ENCODE peak calls at places on chromosomes 11 and 22, in seven cellular contexts. One of them, this sample, is unnamed.

GRCh38 chr11:111975076-111975806 is 38.1 kb downstream of the DIXDC1 start:
- DNase-seq in body of pancreas: peak
- DNase-seq in lower lobe of right lung: no peak
- DNase-seq in Calu3: no peak
- DNase-seq in RWPE1: no peak
- DNase-seq in endothelial cell: no peak
- DNase-seq in NCI-H1417: no peak
- DNase-seq in this sample: no peak

GRCh38 chr11:34251640-34251980 is 106.2 kb downstream of the ABTB2 start:
- DNase-seq in Calu3: no peak
- DNase-seq in endothelial cell: no peak
- DNase-seq in RWPE1: no peak
- DNase-seq in lower lobe of right lung: no peak
- DNase-seq in NCI-H1417: no peak
- DNase-seq in body of pancreas: no peak
- DNase-seq in this sample: no peak

GRCh38 chr11:92111291-92111690 is 113.3 kb upstream of the FAT3 start:
- DNase-seq in body of pancreas: no peak
- DNase-seq in endothelial cell: no peak
- DNase-seq in RWPE1: no peak
- DNase-seq in lower lobe of right lung: no peak
- DNase-seq in Calu3: no peak
- DNase-seq in NCI-H1417: no peak
- DNase-seq in this sample: no peak

GRCh38 chr11:70323811-70324210 is 53.3 kb downstream of the PPFIA1 start:
- DNase-seq in Calu3: no peak
- DNase-seq in lower lobe of right lung: no peak
- DNase-seq in body of pancreas: no peak
- DNase-seq in NCI-H1417: no peak
- DNase-seq in endothelial cell: no peak
- DNase-seq in RWPE1: no peak
- DNase-seq in this sample: no peak

GRCh38 chr11:1153951-1154487 is 3.7 kb upstream of the MUC5AC start:
- DNase-seq in endothelial cell: peak
- DNase-seq in RWPE1: no peak
- DNase-seq in lower lobe of right lung: peak
- DNase-seq in Calu3: peak
- DNase-seq in NCI-H1417: no peak
- DNase-seq in body of pancreas: peak
- DNase-seq in this sample: no peak

GRCh38 chr22:39243443-39244072 is 1.2 kb downstream of the PDGFB start:
- DNase-seq in lower lobe of right lung: no peak
- DNase-seq in body of pancreas: peak
- DNase-seq in Calu3: no peak
- DNase-seq in NCI-H1417: no peak
- DNase-seq in endothelial cell: no peak
- DNase-seq in RWPE1: peak
- DNase-seq in this sample: no peak

GRCh38 chr11:17012712-17013547 is 1.3 kb downstream of the PLEKHA7 start:
- DNase-seq in Calu3: peak
- DNase-seq in RWPE1: peak
- DNase-seq in lower lobe of right lung: peak
- DNase-seq in body of pancreas: peak
- DNase-seq in endothelial cell: peak
- DNase-seq in NCI-H1417: no peak
- DNase-seq in this sample: no peak

GRCh38 chr11:70134490-70134889 is 56.4 kb downstream of the ANO1 start:
- DNase-seq in endothelial cell: no peak
- DNase-seq in Calu3: no peak
- DNase-seq in RWPE1: no peak
- DNase-seq in body of pancreas: no peak
- DNase-seq in NCI-H1417: no peak
- DNase-seq in lower lobe of right lung: no peak
- DNase-seq in this sample: no peak

GRCh38 chr11:4060182-4060923 is 34.2 kb upstream of the RRM1 start:
- DNase-seq in Calu3: no peak
- DNase-seq in NCI-H1417: no peak
- DNase-seq in lower lobe of right lung: no peak
- DNase-seq in RWPE1: no peak
- DNase-seq in body of pancreas: no peak
- DNase-seq in endothelial cell: no peak
- DNase-seq in this sample: no peak

GRCh38 chr22:42065408-42066132 is 5.0 kb downstream of the NAGA start:
- DNase-seq in endothelial cell: no peak
- DNase-seq in body of pancreas: no peak
- DNase-seq in RWPE1: no peak
- DNase-seq in Calu3: no peak
- DNase-seq in NCI-H1417: no peak
- DNase-seq in lower lobe of right lung: no peak
- DNase-seq in this sample: no peak

This sample was measured in GM12892.